ENCODE peak calls at places on chromosomes 3 and 15, in ten cellular contexts. P is Panc1, G is ovary, Z is endothelial cell of umbilical vein, A is upper lobe of right lung, D is WERI-Rb-1, O is neural progenitor cell, F is colonic mucosa, U is A673, C is left ventricle myocardium inferior. L is an unnamed sample.

GRCh38 chr3:181921220-181921619 is 209.5 kb downstream of the SOX2 start:
- DNase-seq in P (no peak), G (no peak), Z (no peak), A (no peak), D (no peak), O (no peak), F (no peak), U (no peak), C (no peak), L (no peak)

GRCh38 chr3:10775828-10776227 is 40.2 kb upstream of the SLC6A11 start:
- DNase-seq in P (no peak), G (no peak), Z (no peak), A (no peak), D (no peak), O (no peak), F (peak), U (no peak), C (no peak), L (no peak)

GRCh38 chr3:25130724-25131123 is 297.3 kb upstream of the RARB start:
- DNase-seq in P (no peak), G (no peak), Z (no peak), A (no peak), D (no peak), O (no peak), F (no peak), U (no peak), C (no peak), L (no peak)

GRCh38 chr15:99141943-99142342 is 37.1 kb downstream of the SYNM start:
- DNase-seq in P (no peak), G (no peak), Z (no peak), A (no peak), D (no peak), O (no peak), F (no peak), U (no peak), C (no peak), L (no peak)

GRCh38 chr3:128874481-128875180 is 4.8 kb upstream of the ACAD9 start:
- DNase-seq in P (no peak), G (no peak), Z (no peak), A (no peak), D (peak), O (no peak), F (no peak), U (no peak), C (no peak), L (no peak)

GRCh38 chr3:26114851-26115250 is 325.0 kb downstream of the OXSM start:
- DNase-seq in P (no peak), G (no peak), Z (no peak), A (no peak), D (no peak), O (no peak), F (no peak), U (no peak), C (no peak), L (no peak)

GRCh38 chr3:4581040-4581439 is 87.9 kb downstream of the ITPR1 start:
- DNase-seq in P (no peak), G (peak), Z (no peak), A (no peak), D (no peak), O (no peak), F (no peak), U (no peak), C (no peak), L (no peak)

GRCh38 chr15:49296258-49296657 is 126.2 kb downstream of the GALK2 start:
- DNase-seq in P (no peak), G (no peak), Z (no peak), A (no peak), D (no peak), O (no peak), F (no peak), U (no peak), C (no peak), L (no peak)

GRCh38 chr3:161035711-161036110 is 69.4 kb downstream of the B3GALNT1 start:
- DNase-seq in P (no peak), G (no peak), Z (peak), A (no peak), D (no peak), O (no peak), F (no peak), U (no peak), C (no peak), L (no peak)

GRCh38 chr3:47436180-47436579 is 39.6 kb downstream of the SCAP start:
- DNase-seq in P (no peak), G (no peak), Z (no peak), A (no peak), D (no peak), O (no peak), F (peak), U (no peak), C (no peak), L (no peak)

GRCh38 chr3:105662326-105662725 is 206.5 kb downstream of the CBLB start:
- DNase-seq in P (no peak), G (no peak), Z (no peak), A (no peak), D (no peak), O (no peak), F (no peak), U (no peak), C (no peak), L (no peak)

GRCh38 chr15:71275566-71276354 is 160.5 kb downstream of the THSD4 start:
- DNase-seq in P (no peak), G (no peak), Z (no peak), A (no peak), D (no peak), O (no peak), F (no peak), U (no peak), C (no peak), L (no peak)

GRCh38 chr3:20078194-20078709 is 38.0 kb downstream of the KAT2B start:
- DNase-seq in P (no peak), G (no peak), Z (no peak), A (no peak), D (peak), O (no peak), F (no peak), U (no peak), C (no peak), L (no peak)

GRCh38 chr3:50264389-50264963 is 4.5 kb upstream of the SEMA3B start:
- DNase-seq in P (no peak), G (peak), Z (peak), A (peak), D (peak), O (peak), F (peak), U (peak), C (peak), L (no peak)

GRCh38 chr3:197495499-197495898 is 60.3 kb downstream of the BDH1 start:
- DNase-seq in P (no peak), G (no peak), Z (no peak), A (no peak), D (no peak), O (no peak), F (no peak), U (no peak), C (no peak), L (no peak)

GRCh38 chr15:57217716-57218598 is 158.3 kb upstream of the CGNL1 start:
- DNase-seq in P (no peak), G (no peak), Z (peak), A (no peak), D (no peak), O (peak), F (no peak), U (peak), C (no peak), L (no peak)

GRCh38 chr3:140164922-140165590 is 230.1 kb downstream of the CLSTN2 start:
- DNase-seq in P (no peak), G (no peak), Z (no peak), A (no peak), D (no peak), O (no peak), F (no peak), U (peak), C (no peak), L (no peak)

GRCh38 chr3:158267015-158267414 is 157.1 kb downstream of the RSRC1 start:
- DNase-seq in P (no peak), G (no peak), Z (no peak), A (no peak), D (no peak), O (no peak), F (no peak), U (peak), C (no peak), L (no peak)

GRCh38 chr3:43171770-43172169 is 65.9 kb upstream of the POMGNT2 start:
- DNase-seq in P (no peak), G (no peak), Z (no peak), A (no peak), D (no peak), O (no peak), F (no peak), U (no peak), C (no peak), L (no peak)

GRCh38 chr15:26866298-26867198 is at the start of gene GABRA5:
- DNase-seq in P (no peak), G (no peak), Z (no peak), A (no peak), D (peak), O (peak), F (no peak), U (no peak), C (no peak), L (no peak)

GRCh38 chr3:169998668-169999131 is 32.1 kb downstream of the SEC62 start:
- DNase-seq in P (no peak), G (no peak), Z (no peak), A (no peak), D (no peak), O (no peak), F (no peak), U (no peak), C (no peak), L (no peak)

GRCh38 chr3:31188112-31188511 is 293.7 kb upstream of the GADL1 start:
- DNase-seq in P (no peak), G (no peak), Z (no peak), A (no peak), D (no peak), O (no peak), F (no peak), U (no peak), C (peak), L (no peak)

GRCh38 chr3:58173670-58174472 is 36.9 kb downstream of the DNASE1L3 start:
- DNase-seq in P (no peak), G (no peak), Z (peak), A (no peak), D (peak), O (peak), F (peak), U (peak), C (peak), L (no peak)

GRCh38 chr15:79593119-79593869 is 161.2 kb downstream of the MINAR1 start:
- DNase-seq in P (no peak), G (no peak), Z (peak), A (no peak), D (peak), O (peak), F (no peak), U (peak), C (no peak), L (no peak)

GRCh38 chr15:73575636-73576247 is 57.4 kb downstream of the NPTN start:
- DNase-seq in P (no peak), G (no peak), Z (peak), A (peak), D (no peak), O (no peak), F (no peak), U (no peak), C (peak), L (peak)

GRCh38 chr3:11853450-11853849 is 6.8 kb upstream of the TAMM41 start:
- DNase-seq in P (no peak), G (no peak), Z (no peak), A (no peak), D (no peak), O (no peak), F (no peak), U (no peak), C (no peak), L (no peak)
- H3K4me3 ChIP-seq in P (no peak), G (no peak), Z (no peak), A (no peak), D (no peak), O (no peak), F (no peak), U (no peak), C (no peak), L (no peak)

DNA sequence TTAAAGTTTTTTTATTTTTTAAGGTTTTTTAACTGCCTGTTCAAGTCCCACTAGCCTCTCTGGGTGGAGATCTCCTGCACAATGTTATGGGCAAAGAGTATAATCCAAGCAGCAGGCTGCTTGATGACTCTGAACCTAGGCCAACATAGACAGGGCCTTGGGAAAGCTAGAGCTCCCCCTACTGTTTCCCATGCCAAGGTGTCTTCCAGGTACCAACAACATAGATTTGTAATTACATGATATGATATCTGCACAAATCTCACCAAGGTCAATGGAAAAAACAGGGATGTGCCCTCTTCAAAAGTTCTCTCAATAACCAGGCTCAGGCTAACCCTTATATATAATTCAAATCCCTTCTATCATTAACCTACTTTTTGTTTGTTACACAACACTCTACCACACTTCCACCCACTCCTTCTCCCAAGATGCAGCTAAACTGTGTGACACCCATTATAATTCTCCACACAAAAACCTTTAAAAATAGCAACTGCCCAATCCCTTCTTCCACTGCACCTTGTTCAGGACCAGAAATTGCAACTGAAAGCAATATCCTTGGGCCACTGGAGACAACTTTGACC is 43.8 kb downstream of the RBM15B start:
- DNase-seq in P (peak), G (no peak), Z (peak), A (no peak), D (peak), O (peak), F (peak), U (peak), C (no peak), L (no peak)
- TF ChIP-seq CTCF in P (peak), G (no peak), Z (peak), A (peak), D (peak), O (peak), F (peak), U (peak), C (peak), L (peak)

DNA sequence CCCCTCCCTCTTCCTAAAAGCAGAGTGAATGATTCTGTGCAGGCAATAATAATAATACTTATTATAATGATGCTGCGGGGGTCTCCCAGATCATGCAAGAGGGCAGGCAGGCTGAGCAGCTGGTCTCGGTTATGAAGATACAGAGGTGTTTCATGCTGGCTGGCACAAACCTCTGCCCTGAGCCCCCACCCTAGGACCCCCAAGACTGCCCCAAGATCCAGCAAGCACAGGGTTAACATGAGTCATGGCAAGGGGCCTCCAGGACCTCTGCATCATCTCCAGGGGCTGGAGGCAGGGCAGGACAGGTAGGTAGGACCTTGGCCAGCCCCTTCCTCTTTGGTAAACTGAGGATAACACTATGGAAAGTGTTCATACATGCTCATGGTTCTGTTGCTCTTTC is 2.7 kb downstream of the MGLL start:
- DNase-seq in P (no peak), G (no peak), Z (no peak), A (no peak), D (no peak), O (no peak), F (no peak), U (no peak), C (no peak), L (no peak)
- H3K4me3 ChIP-seq in P (no peak), G (no peak), Z (no peak), A (peak), D (no peak), O (no peak), F (no peak), U (no peak), C (peak), L (peak)

GRCh38 chr3:172197344-172197743 is 158.0 kb downstream of the FNDC3B start:
- DNase-seq in P (no peak), G (no peak), Z (no peak), A (no peak), D (no peak), O (no peak), F (no peak), U (no peak), C (no peak), L (no peak)

GRCh38 chr3:172193436-172193835 is 154.1 kb downstream of the FNDC3B start:
- DNase-seq in P (no peak), G (no peak), Z (no peak), A (no peak), D (no peak), O (no peak), F (no peak), U (no peak), C (no peak), L (no peak)

GRCh38 chr3:172192830-172193415 is 153.5 kb downstream of the FNDC3B start:
- DNase-seq in P (no peak), G (no peak), Z (no peak), A (no peak), D (no peak), O (no peak), F (no peak), U (no peak), C (no peak), L (no peak)

GRCh38 chr3:172195393-172195754 is 156.0 kb downstream of the FNDC3B start:
- DNase-seq in P (no peak), G (no peak), Z (no peak), A (no peak), D (no peak), O (no peak), F (no peak), U (no peak), C (no peak), L (no peak)

GRCh38 chr3:172194702-172195392 is 155.5 kb downstream of the FNDC3B start:
- DNase-seq in P (no peak), G (no peak), Z (peak), A (no peak), D (no peak), O (peak), F (no peak), U (peak), C (no peak), L (no peak)
- TF ChIP-seq CTCF in P (no peak), G (no peak), Z (no peak), A (no peak), D (no peak), O (no peak), F (no peak), U (no peak), C (no peak), L (no peak)

GRCh38 chr15:68924866-68925599 is 5.3 kb upstream of the SPESP1 start:
- DNase-seq in P (peak), G (peak), Z (peak), A (peak), D (peak), O (peak), F (peak), U (peak), C (peak), L (no peak)

GRCh38 chr15:68935400-68935937 is 5.1 kb downstream of the SPESP1 start:
- DNase-seq in P (no peak), G (no peak), Z (no peak), A (no peak), D (no peak), O (no peak), F (no peak), U (no peak), C (no peak), L (no peak)

GRCh38 chr15:68930268-68931022 is at the start of gene SPESP1:
- DNase-seq in P (no peak), G (peak), Z (peak), A (peak), D (no peak), O (no peak), F (peak), U (no peak), C (peak), L (no peak)
- H3K4me3 ChIP-seq in P (no peak), G (peak), Z (peak), A (peak), D (no peak), O (no peak), F (peak), U (no peak), C (peak), L (peak)

GRCh38 chr15:31302029-31302657 is 24.5 kb upstream of the KLF13 start:
- DNase-seq in P (no peak), G (no peak), Z (no peak), A (peak), D (no peak), O (no peak), F (no peak), U (no peak), C (no peak), L (no peak)

GRCh38 chr15:31302778-31303433 is 23.7 kb upstream of the KLF13 start:
- DNase-seq in P (no peak), G (no peak), Z (no peak), A (peak), D (peak), O (peak), F (no peak), U (no peak), C (no peak), L (no peak)

GRCh38 chr15:31304736-31305365 is 21.8 kb upstream of the KLF13 start:
- DNase-seq in P (no peak), G (no peak), Z (no peak), A (peak), D (no peak), O (no peak), F (no peak), U (no peak), C (no peak), L (no peak)

GRCh38 chr15:31304074-31304648 is 22.5 kb upstream of the KLF13 start:
- DNase-seq in P (no peak), G (no peak), Z (no peak), A (peak), D (no peak), O (no peak), F (no peak), U (no peak), C (no peak), L (no peak)

GRCh38 chr15:31303434-31304073 is 23.1 kb upstream of the KLF13 start:
- DNase-seq in P (no peak), G (no peak), Z (no peak), A (peak), D (no peak), O (peak), F (peak), U (no peak), C (peak), L (no peak)
- TF ChIP-seq CTCF in P (no peak), G (no peak), Z (no peak), A (no peak), D (no peak), O (no peak), F (no peak), U (no peak), C (no peak), L (no peak)

DNA sequence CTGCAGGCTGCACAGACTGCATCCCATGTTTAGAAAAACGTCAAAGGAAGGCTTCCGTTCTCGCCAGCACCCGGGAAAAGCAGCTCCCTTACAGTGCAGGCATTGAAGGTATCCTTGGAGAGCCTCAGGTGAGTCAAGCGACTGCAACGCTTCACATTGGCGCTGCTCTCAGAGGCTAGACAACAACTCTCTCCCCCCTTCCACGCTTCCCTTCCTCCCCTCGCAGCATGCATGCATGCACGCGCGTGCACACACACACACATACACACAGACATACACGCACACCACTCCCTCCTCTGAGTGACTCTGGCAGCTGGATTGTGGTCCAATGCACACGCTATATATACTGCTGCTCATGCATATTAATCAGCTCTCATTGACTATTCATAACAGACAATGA is 191.1 kb downstream of the PDZRN3 start:
- DNase-seq in P (no peak), G (no peak), Z (no peak), A (no peak), D (no peak), O (no peak), F (no peak), U (peak), C (no peak), L (no peak)
- H3K4me3 ChIP-seq in P (no peak), G (no peak), Z (no peak), A (no peak), D (no peak), O (no peak), F (no peak), U (no peak), C (no peak), L (no peak)

GRCh38 chr3:168532135-168532534 is 436.4 kb upstream of the GOLIM4 start:
- DNase-seq in P (no peak), G (no peak), Z (no peak), A (no peak), D (no peak), O (peak), F (no peak), U (no peak), C (no peak), L (no peak)

GRCh38 chr3:168533600-168533999 is 437.9 kb upstream of the GOLIM4 start:
- DNase-seq in P (no peak), G (no peak), Z (no peak), A (no peak), D (no peak), O (no peak), F (no peak), U (no peak), C (no peak), L (no peak)

GRCh38 chr3:168531116-168531515 is 435.4 kb upstream of the GOLIM4 start:
- DNase-seq in P (no peak), G (no peak), Z (no peak), A (no peak), D (no peak), O (peak), F (no peak), U (no peak), C (no peak), L (no peak)

GRCh38 chr3:168539909-168540308 is 444.2 kb upstream of the GOLIM4 start:
- DNase-seq in P (no peak), G (no peak), Z (no peak), A (no peak), D (no peak), O (no peak), F (no peak), U (no peak), C (no peak), L (no peak)

GRCh38 chr3:168534761-168535160 is 439.0 kb upstream of the GOLIM4 start:
- DNase-seq in P (no peak), G (no peak), Z (no peak), A (no peak), D (no peak), O (no peak), F (no peak), U (no peak), C (no peak), L (no peak)
- TF ChIP-seq CTCF in P (no peak), G (no peak), Z (no peak), A (no peak), D (no peak), O (no peak), F (no peak), U (no peak), C (no peak), L (no peak)

L was measured in esophagus squamous epithelium.